ENCODE peak calls at places on chromosome 20, in ten cellular contexts. K is thyroid gland; J is brain microvascular endothelial cell; O is heart right ventricle; U is SJSA1; N is aorta; X is fibroblast of lung; G is spleen; C is CD4-positive, CD25-positive, alpha-beta regulatory T cell; S is PC-3. L is an unnamed sample. For H3K36me3, the result is how much of the 10 kb centered on the place peaks cover.

GRCh38 chr20:50003253-50003656 is 20.5 kb downstream of the SNAI1 start:
- DNase-seq in C (no peak), U (no peak), J (peak), X (peak), K (no peak), N (no peak), S (no peak), G (no peak), O (no peak), L (no peak)

GRCh38 chr20:61924211-61924857 is 141.3 kb downstream of the TAF4 start:
- DNase-seq in X (no peak), C (no peak), N (peak), G (peak), U (no peak), J (no peak), S (no peak), O (peak), K (no peak), L (peak)

GRCh38 chr20:63698739-63699465 is 2.5 kb downstream of the TNFRSF6B start:
- DNase-seq in U (peak), C (no peak), G (peak), K (no peak), S (peak), N (peak), J (peak), X (peak), O (no peak), L (peak)

GRCh38 chr20:4714818-4715217 is 6.9 kb upstream of the PRND start:
- DNase-seq in J (no peak), G (no peak), C (no peak), N (no peak), K (no peak), O (no peak), U (no peak), X (no peak), S (no peak), L (no peak)

GRCh38 chr20:25084616-25085187 is 2.8 kb upstream of the VSX1 start:
- DNase-seq in K (no peak), O (no peak), X (no peak), S (no peak), U (no peak), G (peak), N (no peak), C (no peak), J (no peak), L (no peak)

GRCh38 chr20:59780494-59781185 is 152.8 kb downstream of the SYCP2 start:
- DNase-seq in G (no peak), U (no peak), N (no peak), J (no peak), O (no peak), K (no peak), S (no peak), X (no peak), C (no peak), L (no peak)

GRCh38 chr20:24906806-24907205 is 42.3 kb upstream of the CST7 start:
- DNase-seq in G (no peak), K (no peak), S (no peak), C (no peak), X (no peak), U (no peak), J (no peak), O (no peak), N (no peak), L (no peak)

GRCh38 chr20:62063981-62064787 is 1.5 kb downstream of the TAF4 start:
- DNase-seq in S (peak), G (peak), N (no peak), C (peak), J (no peak), K (peak), U (no peak), O (peak), X (no peak), L (peak)

GRCh38 chr20:62605996-62606395 is 36.3 kb upstream of the SLCO4A1 start:
- DNase-seq in K (no peak), U (no peak), X (no peak), O (no peak), C (no peak), J (no peak), G (no peak), S (no peak), N (no peak), L (no peak)

GRCh38 chr20:33568378-33569289 is 78.7 kb downstream of the CBFA2T2 start:
- DNase-seq in X (no peak), J (no peak), G (no peak), S (peak), C (no peak), K (no peak), O (peak), N (no peak), U (no peak), L (no peak)

GRCh38 chr20:51013577-51014330 is 9.2 kb downstream of the KCNG1 start:
- DNase-seq in J (no peak), S (no peak), N (no peak), G (peak), O (no peak), U (no peak), K (no peak), X (no peak), C (no peak), L (no peak)

GRCh38 chr20:24773751-24774201 is 175.3 kb upstream of the CST7 start:
- DNase-seq in X (peak), O (no peak), U (peak), K (no peak), G (peak), S (peak), J (peak), C (no peak), N (peak), L (no peak)

GRCh38 chr20:36924167-36925045 is 27.1 kb downstream of the SAMHD1 start:
- DNase-seq in N (no peak), C (no peak), O (no peak), G (no peak), X (no peak), S (no peak), K (no peak), U (no peak), J (no peak), L (no peak)

GRCh38 chr20:24684954-24685691 is 215.7 kb downstream of the SYNDIG1 start:
- DNase-seq in C (no peak), N (peak), J (no peak), S (no peak), O (no peak), G (peak), U (no peak), K (no peak), X (no peak), L (no peak)

GRCh38 chr20:50580016-50580747 is 70.0 kb downstream of the PTPN1 start:
- DNase-seq in K (peak), O (peak), N (peak), S (peak), J (no peak), C (peak), G (peak), X (peak), U (peak), L (peak)

GRCh38 chr20:62985089-62985778 is 21.5 kb downstream of the BHLHE23 start:
- DNase-seq in K (no peak), G (no peak), J (no peak), X (no peak), O (peak), C (no peak), S (no peak), U (no peak), N (no peak), L (no peak)

GRCh38 chr20:58457083-58457680 is 58.0 kb downstream of the APCDD1L start:
- DNase-seq in K (no peak), C (no peak), N (no peak), U (peak), X (peak), J (peak), O (no peak), G (no peak), S (peak), L (no peak)

GRCh38 chr20:48697845-48698491 is 129.8 kb downstream of the PREX1 start:
- DNase-seq in J (peak), C (no peak), N (peak), G (peak), K (peak), X (peak), U (peak), O (peak), S (peak), L (peak)

GRCh38 chr20:32580608-32580969 is 4.5 kb downstream of the NOL4L start:
- DNase-seq in O (no peak), C (no peak), N (no peak), K (no peak), G (no peak), S (no peak), U (no peak), J (no peak), X (no peak), L (no peak)

GRCh38 chr20:25218492-25218891 is 23.0 kb downstream of the ENTPD6 start:
- DNase-seq in K (no peak), S (no peak), N (no peak), O (no peak), U (no peak), C (no peak), J (no peak), G (peak), X (no peak), L (no peak)

GRCh38 chr20:63047267-63047666 is 40.5 kb upstream of the BHLHE23 start:
- DNase-seq in S (no peak), K (no peak), C (no peak), J (no peak), O (no peak), X (no peak), N (no peak), U (no peak), G (peak), L (no peak)

GRCh38 chr20:34581341-34582189 is 23.0 kb downstream of the MAP1LC3A start:
- DNase-seq in S (peak), K (no peak), O (no peak), U (peak), J (peak), X (peak), N (no peak), C (no peak), G (no peak), L (no peak)

GRCh38 chr20:56411759-56412472 is at the start of gene CASS4:
- DNase-seq in C (peak), X (peak), J (peak), G (no peak), O (no peak), S (peak), U (no peak), K (no peak), N (no peak), L (no peak)

GRCh38 chr20:24672886-24673677 is 203.7 kb downstream of the SYNDIG1 start:
- DNase-seq in K (no peak), U (peak), G (peak), C (no peak), X (peak), O (no peak), N (peak), S (peak), J (peak), L (no peak)

GRCh38 chr20:39103732-39104131 is 141.6 kb downstream of the DHX35 start:
- DNase-seq in X (peak), S (no peak), U (no peak), N (no peak), K (no peak), O (no peak), C (no peak), J (no peak), G (no peak), L (no peak)

GRCh38 chr20:4156411-4156810 is 141.1 kb upstream of the RNF24 start:
- DNase-seq in K (peak), O (no peak), X (no peak), S (peak), J (no peak), U (no peak), G (peak), N (peak), C (no peak), L (peak)

GRCh38 chr20:4512891-4513550 is 208.7 kb upstream of the PRND start:
- DNase-seq in S (peak), U (peak), C (no peak), N (no peak), G (no peak), O (no peak), J (peak), X (peak), K (no peak), L (no peak)

GRCh38 chr20:59955131-59955796 is 3.0 kb upstream of the CDH26 start:
- DNase-seq in K (no peak), G (no peak), X (no peak), U (peak), N (no peak), O (no peak), S (peak), J (no peak), C (no peak), L (no peak)

GRCh38 chr20:49633643-49634042 is 65.7 kb upstream of the PTGIS start:
- DNase-seq in O (no peak), S (no peak), U (no peak), X (no peak), K (no peak), C (no peak), G (no peak), J (no peak), N (no peak), L (no peak)

GRCh38 chr20:52972190-52972937 is at the start of gene TSHZ2:
- DNase-seq in J (peak), G (no peak), C (peak), X (peak), K (peak), S (no peak), O (peak), U (peak), N (peak), L (no peak)

GRCh38 chr20:50348118-50348517 is 157.5 kb downstream of the CEBPB start:
- DNase-seq in N (no peak), X (peak), U (no peak), J (no peak), O (no peak), G (peak), C (no peak), K (no peak), S (no peak), L (peak)

GRCh38 chr20:29873946-29874345 is 1383.5 kb upstream of the DEFB115 start:
- DNase-seq in O (peak), U (no peak), C (no peak), N (peak), S (no peak), X (peak), J (peak), K (peak), G (peak), L (peak)

GRCh38 chr20:12927489-12927888 is 81.3 kb upstream of the SPTLC3 start:
- DNase-seq in U (no peak), O (no peak), C (no peak), G (no peak), S (peak), K (no peak), X (peak), N (no peak), J (peak), L (no peak)

GRCh38 chr20:24676353-24676977 is 207.0 kb downstream of the SYNDIG1 start:
- DNase-seq in X (no peak), N (peak), O (no peak), U (no peak), C (no peak), J (no peak), G (peak), S (no peak), K (no peak), L (no peak)

GRCh38 chr20:62623488-62624324 is 18.6 kb upstream of the SLCO4A1 start:
- DNase-seq in S (peak), O (peak), X (peak), N (peak), K (peak), J (peak), C (peak), G (peak), U (peak), L (peak)

GRCh38 chr20:1186367-1186991 is 1.7 kb upstream of the TMEM74B start:
- DNase-seq in S (no peak), J (no peak), N (no peak), K (no peak), O (no peak), U (no peak), C (no peak), X (no peak), G (no peak), L (no peak)

GRCh38 chr20:36307412-36308317 is 1.5 kb downstream of the DLGAP4 start:
- DNase-seq in C (no peak), X (no peak), N (no peak), J (no peak), G (no peak), O (no peak), U (no peak), S (no peak), K (no peak), L (no peak)

GRCh38 chr20:46835418-46835817 is 59.2 kb upstream of the EYA2 start:
- DNase-seq in K (no peak), O (no peak), X (peak), G (no peak), J (peak), N (no peak), C (no peak), U (no peak), S (no peak), L (no peak)

GRCh38 chr20:4234128-4234527 is 218.8 kb upstream of the RNF24 start:
- DNase-seq in G (no peak), C (no peak), O (no peak), J (peak), U (no peak), S (no peak), K (no peak), N (peak), X (peak), L (no peak)

GRCh38 chr20:15336011-15336410 is 998.6 kb upstream of the FLRT3 start:
- DNase-seq in U (no peak), S (no peak), N (no peak), C (no peak), X (no peak), G (no peak), O (no peak), K (no peak), J (no peak), L (no peak)
- H3K27ac ChIP-seq in U (no peak), S (no peak), N (no peak), C (no peak), X (no peak), G (no peak), O (no peak), K (no peak), J (no peak), L (no peak)

GRCh38 chr20:45008521-45009049 is 42.3 kb downstream of the STK4 start:
- DNase-seq in N (no peak), G (no peak), U (no peak), J (no peak), O (no peak), X (peak), S (no peak), C (no peak), K (no peak), L (no peak)
- H3K36me3 ChIP-seq in N (under half), G (half or more), U (under half), J (under half), O (under half), X (under half), S (under half), C (half or more), K (under half), L (half or more)

GRCh38 chr20:54207053-54207742 is 689 bp upstream of the PFDN4 start:
- DNase-seq in S (no peak), N (no peak), J (no peak), X (no peak), O (no peak), G (no peak), U (no peak), C (no peak), K (no peak), L (no peak)

GRCh38 chr20:54207743-54208491 is at the start of gene PFDN4:
- DNase-seq in K (peak), N (peak), U (peak), S (peak), C (peak), O (peak), X (peak), J (peak), G (peak), L (peak)

GRCh38 chr20:54208492-54209044 is 681 bp downstream of the PFDN4 start:
- DNase-seq in C (no peak), J (peak), K (no peak), N (no peak), S (peak), U (peak), G (no peak), O (no peak), X (peak), L (no peak)

GRCh38 chr20:54212226-54212625 is 4.3 kb downstream of the PFDN4 start:
- DNase-seq in J (peak), S (no peak), X (peak), G (no peak), C (no peak), O (no peak), N (no peak), K (no peak), U (no peak), L (no peak)

DNA sequence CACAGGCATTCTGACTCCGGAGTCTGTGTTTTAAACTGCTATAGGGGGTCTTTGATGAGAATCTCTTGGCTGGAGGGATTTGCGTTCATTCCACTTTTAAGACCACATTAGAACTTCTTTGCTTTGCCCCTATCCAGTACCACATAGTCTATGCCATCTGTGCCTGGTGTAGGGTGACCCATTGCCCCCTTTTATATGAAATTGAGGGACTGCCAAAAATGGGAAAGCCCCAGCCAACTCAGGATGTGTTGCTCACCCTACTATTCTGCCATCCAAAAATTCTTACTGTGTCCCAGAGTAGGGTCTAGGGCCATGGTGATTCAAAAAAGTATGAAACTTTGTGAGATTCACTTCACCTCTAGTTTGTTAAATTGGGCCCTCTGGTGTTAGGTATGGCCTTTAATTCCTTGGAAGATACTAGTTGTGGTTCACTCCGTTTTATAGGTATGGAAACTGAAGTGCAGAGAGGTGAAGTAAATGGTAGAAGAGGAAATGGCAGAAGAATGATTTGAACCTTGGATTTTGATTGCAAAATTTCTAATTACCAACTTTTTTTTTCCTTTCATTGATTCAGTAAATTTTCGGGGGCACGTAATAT is 1.4 kb downstream of the PFDN4 start:
- DNase-seq in N (no peak), J (no peak), O (no peak), K (no peak), C (no peak), X (no peak), U (no peak), G (no peak), S (no peak), L (no peak)
- H3K4me3 ChIP-seq in N (no peak), J (peak), O (peak), K (peak), C (peak), X (peak), U (peak), G (peak), S (peak), L (peak)

GRCh38 chr20:5949943-5950270 is 426 bp downstream of the TRMT6 start:
- DNase-seq in O (no peak), N (no peak), C (no peak), J (no peak), X (no peak), S (no peak), K (no peak), G (no peak), U (no peak), L (no peak)
- H3K27ac ChIP-seq in O (peak), N (peak), C (peak), J (no peak), X (peak), S (peak), K (no peak), G (peak), U (peak), L (peak)

GRCh38 chr20:3146732-3147341 is 12.8 kb downstream of the FASTKD5 start:
- DNase-seq in K (no peak), J (no peak), N (no peak), C (no peak), S (no peak), O (no peak), G (no peak), U (no peak), X (peak), L (no peak)

GRCh38 chr20:3150908-3151307 is 8.8 kb downstream of the FASTKD5 start:
- DNase-seq in O (no peak), C (no peak), N (no peak), X (no peak), G (no peak), J (no peak), K (no peak), S (no peak), U (no peak), L (no peak)
- H3K36me3 ChIP-seq in O (under half), C (half or more), N (under half), X (under half), G (half or more), J (under half), K (under half), S (half or more), U (half or more), L (half or more)

DNA sequence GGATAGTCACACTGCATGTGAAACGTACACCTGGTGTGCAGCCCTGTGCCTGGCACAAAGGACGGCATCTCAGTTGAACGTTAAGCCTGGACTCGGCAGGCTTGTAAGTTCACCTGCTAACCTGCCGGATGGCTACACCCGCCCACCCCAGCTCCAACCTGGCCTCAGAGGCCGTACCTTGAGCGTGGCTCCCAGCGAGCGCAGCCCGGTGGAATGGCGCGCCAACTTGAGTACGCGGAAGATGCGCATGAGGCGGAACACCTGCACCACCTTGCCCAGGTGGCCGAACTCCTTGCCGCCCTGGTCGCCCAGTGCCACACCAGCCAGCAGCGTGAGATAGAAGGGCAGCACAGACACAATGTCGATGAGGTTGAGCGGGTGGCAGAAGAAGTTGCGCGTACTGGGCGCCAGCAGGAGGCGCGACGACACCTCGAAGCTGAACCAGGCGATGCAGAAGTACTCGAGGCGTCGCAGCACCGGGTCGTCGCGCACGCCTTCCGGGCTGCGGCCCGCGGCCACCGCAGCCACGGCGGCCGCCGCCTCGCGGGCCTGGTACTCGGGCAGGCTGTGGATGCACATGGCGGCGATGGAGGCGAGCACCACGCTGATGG is 3.3 kb downstream of the KCNS1 start:
- DNase-seq in O (no peak), C (peak), X (peak), S (no peak), N (no peak), G (peak), J (no peak), U (no peak), K (peak), L (peak)
- H3K4me3 ChIP-seq in O (no peak), C (no peak), X (no peak), S (no peak), N (no peak), G (peak), J (peak), U (no peak), K (no peak), L (peak)

L was measured in lower lobe of right lung.